ENCODE peak calls at places on chromosomes 12 and 14, in ten cellular contexts. One of them, this sample, is unnamed.

GRCh38 chr14:20455355-20456300 is 602 bp downstream of the APEX1 start:
- DNase-seq in T47D: no peak
- DNase-seq in astrocyte of the spinal cord: no peak
- DNase-seq in NCI-H524: no peak
- DNase-seq in astrocyte of the cerebellum: peak; percentile 68
- DNase-seq in tibial artery: no peak
- DNase-seq in breast epithelium: no peak
- DNase-seq in ACHN: peak; percentile 84
- DNase-seq in stromal cell of bone marrow: peak; percentile 71
- DNase-seq in stimulated activated CD4-positive, alpha-beta T cell treated with anti-CD3 and anti-CD28 coated beads, Interleukin-12 subunit alpha, Interleukin-12 subunit beta, amount 100 ng/mL, for 4 hours: no peak
- DNase-seq in this sample: peak; percentile 87

GRCh38 chr14:70856851-70857498 is 47.7 kb upstream of the MAP3K9 start:
- DNase-seq in astrocyte of the spinal cord: peak; percentile 93
- DNase-seq in stimulated activated CD4-positive, alpha-beta T cell treated with anti-CD3 and anti-CD28 coated beads, Interleukin-12 subunit alpha, Interleukin-12 subunit beta, amount 100 ng/mL, for 4 hours: no peak
- DNase-seq in tibial artery: no peak
- DNase-seq in astrocyte of the cerebellum: peak; percentile 89
- DNase-seq in NCI-H524: no peak
- DNase-seq in ACHN: peak; percentile 73
- DNase-seq in stromal cell of bone marrow: peak; percentile 37
- DNase-seq in T47D: no peak
- DNase-seq in breast epithelium: no peak
- DNase-seq in this sample: no peak

GRCh38 chr12:85733441-85733840 is 102.8 kb downstream of the RASSF9 start:
- DNase-seq in ACHN: no peak
- DNase-seq in breast epithelium: no peak
- DNase-seq in NCI-H524: no peak
- DNase-seq in astrocyte of the cerebellum: no peak
- DNase-seq in T47D: no peak
- DNase-seq in astrocyte of the spinal cord: peak; percentile 43
- DNase-seq in stimulated activated CD4-positive, alpha-beta T cell treated with anti-CD3 and anti-CD28 coated beads, Interleukin-12 subunit alpha, Interleukin-12 subunit beta, amount 100 ng/mL, for 4 hours: no peak
- DNase-seq in stromal cell of bone marrow: peak; percentile 42
- DNase-seq in tibial artery: no peak
- DNase-seq in this sample: no peak

GRCh38 chr12:50763637-50764115 is at the start of gene ATF1:
- DNase-seq in ACHN: peak; percentile 96
- DNase-seq in tibial artery: peak; percentile 94
- DNase-seq in breast epithelium: peak; percentile 92
- DNase-seq in NCI-H524: peak; percentile 91
- DNase-seq in astrocyte of the spinal cord: peak; percentile 95
- DNase-seq in stromal cell of bone marrow: peak; percentile 79
- DNase-seq in T47D: peak; percentile 94
- DNase-seq in stimulated activated CD4-positive, alpha-beta T cell treated with anti-CD3 and anti-CD28 coated beads, Interleukin-12 subunit alpha, Interleukin-12 subunit beta, amount 100 ng/mL, for 4 hours: peak; percentile 85
- DNase-seq in astrocyte of the cerebellum: peak; percentile 78
- DNase-seq in this sample: peak; percentile 93

GRCh38 chr14:30283822-30284446 is 275.0 kb upstream of the G2E3 start:
- DNase-seq in ACHN: peak; percentile 57
- DNase-seq in breast epithelium: no peak
- DNase-seq in T47D: peak; percentile 16
- DNase-seq in astrocyte of the cerebellum: peak; percentile 20
- DNase-seq in NCI-H524: peak; percentile 74
- DNase-seq in stimulated activated CD4-positive, alpha-beta T cell treated with anti-CD3 and anti-CD28 coated beads, Interleukin-12 subunit alpha, Interleukin-12 subunit beta, amount 100 ng/mL, for 4 hours: no peak
- DNase-seq in astrocyte of the spinal cord: peak; percentile 66
- DNase-seq in stromal cell of bone marrow: peak; percentile 32
- DNase-seq in tibial artery: no peak
- DNase-seq in this sample: no peak

GRCh38 chr14:88168498-88169165 is 154.4 kb downstream of the KCNK10 start:
- DNase-seq in breast epithelium: no peak
- DNase-seq in ACHN: peak; percentile 33
- DNase-seq in stimulated activated CD4-positive, alpha-beta T cell treated with anti-CD3 and anti-CD28 coated beads, Interleukin-12 subunit alpha, Interleukin-12 subunit beta, amount 100 ng/mL, for 4 hours: peak; percentile 41
- DNase-seq in T47D: peak; percentile 26
- DNase-seq in tibial artery: no peak
- DNase-seq in astrocyte of the spinal cord: peak; percentile 15
- DNase-seq in NCI-H524: peak; percentile 71
- DNase-seq in stromal cell of bone marrow: peak; percentile 21
- DNase-seq in astrocyte of the cerebellum: no peak
- DNase-seq in this sample: no peak

GRCh38 chr12:20194171-20194570 is 174.2 kb upstream of the PDE3A start:
- DNase-seq in NCI-H524: no peak
- DNase-seq in tibial artery: no peak
- DNase-seq in astrocyte of the spinal cord: peak; percentile 29
- DNase-seq in astrocyte of the cerebellum: no peak
- DNase-seq in stimulated activated CD4-positive, alpha-beta T cell treated with anti-CD3 and anti-CD28 coated beads, Interleukin-12 subunit alpha, Interleukin-12 subunit beta, amount 100 ng/mL, for 4 hours: no peak
- DNase-seq in stromal cell of bone marrow: peak; percentile 43
- DNase-seq in breast epithelium: no peak
- DNase-seq in ACHN: peak; percentile 8
- DNase-seq in T47D: peak; percentile 19
- DNase-seq in this sample: no peak

GRCh38 chr12:124995200-124995961 is 1.9 kb downstream of the BRI3BP start:
- DNase-seq in tibial artery: no peak
- DNase-seq in breast epithelium: no peak
- DNase-seq in astrocyte of the cerebellum: no peak
- DNase-seq in ACHN: no peak
- DNase-seq in stromal cell of bone marrow: no peak
- DNase-seq in astrocyte of the spinal cord: no peak
- DNase-seq in NCI-H524: no peak
- DNase-seq in T47D: no peak
- DNase-seq in stimulated activated CD4-positive, alpha-beta T cell treated with anti-CD3 and anti-CD28 coated beads, Interleukin-12 subunit alpha, Interleukin-12 subunit beta, amount 100 ng/mL, for 4 hours: no peak
- DNase-seq in this sample: no peak

GRCh38 chr12:93682846-93683261 is 5.7 kb downstream of the CRADD start:
- DNase-seq in T47D: no peak
- DNase-seq in ACHN: peak; percentile 25
- DNase-seq in breast epithelium: no peak
- DNase-seq in tibial artery: no peak
- DNase-seq in NCI-H524: no peak
- DNase-seq in astrocyte of the cerebellum: no peak
- DNase-seq in astrocyte of the spinal cord: no peak
- DNase-seq in stimulated activated CD4-positive, alpha-beta T cell treated with anti-CD3 and anti-CD28 coated beads, Interleukin-12 subunit alpha, Interleukin-12 subunit beta, amount 100 ng/mL, for 4 hours: no peak
- DNase-seq in stromal cell of bone marrow: no peak
- DNase-seq in this sample: no peak

GRCh38 chr12:98136544-98136943 is 378.8 kb upstream of the TMPO start:
- DNase-seq in astrocyte of the cerebellum: no peak
- DNase-seq in astrocyte of the spinal cord: no peak
- DNase-seq in tibial artery: no peak
- DNase-seq in T47D: no peak
- DNase-seq in stimulated activated CD4-positive, alpha-beta T cell treated with anti-CD3 and anti-CD28 coated beads, Interleukin-12 subunit alpha, Interleukin-12 subunit beta, amount 100 ng/mL, for 4 hours: no peak
- DNase-seq in ACHN: no peak
- DNase-seq in stromal cell of bone marrow: no peak
- DNase-seq in breast epithelium: no peak
- DNase-seq in NCI-H524: no peak
- DNase-seq in this sample: no peak

GRCh38 chr12:103725398-103725797 is 115.6 kb downstream of the NT5DC3 start:
- DNase-seq in T47D: no peak
- DNase-seq in astrocyte of the cerebellum: no peak
- DNase-seq in breast epithelium: no peak
- DNase-seq in ACHN: no peak
- DNase-seq in NCI-H524: no peak
- DNase-seq in tibial artery: no peak
- DNase-seq in stromal cell of bone marrow: no peak
- DNase-seq in stimulated activated CD4-positive, alpha-beta T cell treated with anti-CD3 and anti-CD28 coated beads, Interleukin-12 subunit alpha, Interleukin-12 subunit beta, amount 100 ng/mL, for 4 hours: no peak
- DNase-seq in astrocyte of the spinal cord: no peak
- DNase-seq in this sample: no peak

GRCh38 chr12:48865141-48865440 is 579 bp downstream of the RND1 start:
- DNase-seq in astrocyte of the cerebellum: no peak
- DNase-seq in ACHN: no peak
- DNase-seq in stromal cell of bone marrow: no peak
- DNase-seq in breast epithelium: no peak
- DNase-seq in stimulated activated CD4-positive, alpha-beta T cell treated with anti-CD3 and anti-CD28 coated beads, Interleukin-12 subunit alpha, Interleukin-12 subunit beta, amount 100 ng/mL, for 4 hours: peak; percentile 7
- DNase-seq in astrocyte of the spinal cord: no peak
- DNase-seq in T47D: no peak
- DNase-seq in tibial artery: no peak
- DNase-seq in NCI-H524: no peak
- DNase-seq in this sample: no peak

GRCh38 chr14:68065322-68065721 is 245.7 kb downstream of the RAD51B start:
- DNase-seq in stimulated activated CD4-positive, alpha-beta T cell treated with anti-CD3 and anti-CD28 coated beads, Interleukin-12 subunit alpha, Interleukin-12 subunit beta, amount 100 ng/mL, for 4 hours: no peak
- DNase-seq in tibial artery: no peak
- DNase-seq in ACHN: no peak
- DNase-seq in T47D: no peak
- DNase-seq in NCI-H524: no peak
- DNase-seq in astrocyte of the spinal cord: no peak
- DNase-seq in astrocyte of the cerebellum: no peak
- DNase-seq in breast epithelium: no peak
- DNase-seq in stromal cell of bone marrow: no peak
- DNase-seq in this sample: no peak

GRCh38 chr12:90729741-90730140 is 225.2 kb downstream of the CCER1 start:
- DNase-seq in astrocyte of the spinal cord: peak; percentile 46
- DNase-seq in ACHN: no peak
- DNase-seq in breast epithelium: no peak
- DNase-seq in stromal cell of bone marrow: peak; percentile 13
- DNase-seq in stimulated activated CD4-positive, alpha-beta T cell treated with anti-CD3 and anti-CD28 coated beads, Interleukin-12 subunit alpha, Interleukin-12 subunit beta, amount 100 ng/mL, for 4 hours: no peak
- DNase-seq in astrocyte of the cerebellum: no peak
- DNase-seq in tibial artery: no peak
- DNase-seq in T47D: no peak
- DNase-seq in NCI-H524: no peak
- DNase-seq in this sample: no peak

GRCh38 chr12:53585726-53586125 is 40.5 kb downstream of the ATF7 start:
- DNase-seq in breast epithelium: no peak
- DNase-seq in stromal cell of bone marrow: no peak
- DNase-seq in astrocyte of the spinal cord: no peak
- DNase-seq in stimulated activated CD4-positive, alpha-beta T cell treated with anti-CD3 and anti-CD28 coated beads, Interleukin-12 subunit alpha, Interleukin-12 subunit beta, amount 100 ng/mL, for 4 hours: no peak
- DNase-seq in astrocyte of the cerebellum: no peak
- DNase-seq in T47D: no peak
- DNase-seq in NCI-H524: peak; percentile 73
- DNase-seq in ACHN: no peak
- DNase-seq in tibial artery: no peak
- DNase-seq in this sample: no peak

GRCh38 chr14:25121342-25122129 is 71.6 kb upstream of the STXBP6 start:
- DNase-seq in T47D: no peak
- DNase-seq in breast epithelium: no peak
- DNase-seq in ACHN: no peak
- DNase-seq in NCI-H524: peak; percentile 91
- DNase-seq in astrocyte of the spinal cord: peak; percentile 63
- DNase-seq in tibial artery: no peak
- DNase-seq in stromal cell of bone marrow: peak; percentile 77
- DNase-seq in astrocyte of the cerebellum: peak; percentile 15
- DNase-seq in stimulated activated CD4-positive, alpha-beta T cell treated with anti-CD3 and anti-CD28 coated beads, Interleukin-12 subunit alpha, Interleukin-12 subunit beta, amount 100 ng/mL, for 4 hours: no peak
- DNase-seq in this sample: no peak

This sample was measured in COR-L47.